ENCODE peak calls at places on chromosomes 1 and 21, in ten cellular contexts. One of them, this sample, is unnamed.

GRCh38 chr1:86352096-86352495 is 44.0 kb downstream of the ODF2L start:
- DNase-seq in tibial artery: no peak
- DNase-seq in neural crest cell: no peak
- DNase-seq in stimulated activated CD4-positive, alpha-beta T cell treated with anti-CD3 and anti-CD28 coated beads, Interleukin-1b, Interleukin-23, amount 100 ng/mL, for 24 hours: no peak
- DNase-seq in ACHN: no peak
- DNase-seq in T-cell: no peak
- DNase-seq in D341Med: no peak
- DNase-seq in non-pigmented ciliary epithelial cell: no peak
- DNase-seq in COR-L47: no peak
- DNase-seq in germinal center: no peak
- DNase-seq in this sample: no peak

GRCh38 chr1:33710989-33711388 is 152.9 kb upstream of the HMGB4 start:
- DNase-seq in D341Med: no peak
- DNase-seq in non-pigmented ciliary epithelial cell: no peak
- DNase-seq in tibial artery: no peak
- DNase-seq in T-cell: no peak
- DNase-seq in COR-L47: no peak
- DNase-seq in germinal center: no peak
- DNase-seq in ACHN: no peak
- DNase-seq in neural crest cell: no peak
- DNase-seq in stimulated activated CD4-positive, alpha-beta T cell treated with anti-CD3 and anti-CD28 coated beads, Interleukin-1b, Interleukin-23, amount 100 ng/mL, for 24 hours: no peak
- DNase-seq in this sample: no peak

GRCh38 chr1:41582004-41582325 is 97.5 kb upstream of the EDN2 start:
- DNase-seq in germinal center: no peak
- DNase-seq in non-pigmented ciliary epithelial cell: no peak
- DNase-seq in neural crest cell: no peak
- DNase-seq in stimulated activated CD4-positive, alpha-beta T cell treated with anti-CD3 and anti-CD28 coated beads, Interleukin-1b, Interleukin-23, amount 100 ng/mL, for 24 hours: no peak
- DNase-seq in COR-L47: no peak
- DNase-seq in D341Med: no peak
- DNase-seq in tibial artery: no peak
- DNase-seq in ACHN: no peak
- DNase-seq in T-cell: no peak
- DNase-seq in this sample: no peak

GRCh38 chr1:28050746-28051145 is 37.7 kb downstream of the EYA3 start:
- DNase-seq in stimulated activated CD4-positive, alpha-beta T cell treated with anti-CD3 and anti-CD28 coated beads, Interleukin-1b, Interleukin-23, amount 100 ng/mL, for 24 hours: no peak
- DNase-seq in COR-L47: no peak
- DNase-seq in neural crest cell: no peak
- DNase-seq in ACHN: no peak
- DNase-seq in germinal center: no peak
- DNase-seq in tibial artery: no peak
- DNase-seq in T-cell: no peak
- DNase-seq in D341Med: no peak
- DNase-seq in non-pigmented ciliary epithelial cell: no peak
- DNase-seq in this sample: no peak

GRCh38 chr21:26754853-26755252 is 90.4 kb downstream of the ADAMTS1 start:
- DNase-seq in non-pigmented ciliary epithelial cell: no peak
- DNase-seq in T-cell: no peak
- DNase-seq in tibial artery: no peak
- DNase-seq in COR-L47: no peak
- DNase-seq in D341Med: no peak
- DNase-seq in neural crest cell: no peak
- DNase-seq in stimulated activated CD4-positive, alpha-beta T cell treated with anti-CD3 and anti-CD28 coated beads, Interleukin-1b, Interleukin-23, amount 100 ng/mL, for 24 hours: no peak
- DNase-seq in ACHN: no peak
- DNase-seq in germinal center: no peak
- DNase-seq in this sample: no peak

GRCh38 chr1:15799928-15800835 is 7.3 kb downstream of the UQCRHL start:
- DNase-seq in tibial artery: peak
- DNase-seq in neural crest cell: no peak
- DNase-seq in COR-L47: peak
- DNase-seq in D341Med: no peak
- DNase-seq in germinal center: no peak
- DNase-seq in non-pigmented ciliary epithelial cell: no peak
- DNase-seq in stimulated activated CD4-positive, alpha-beta T cell treated with anti-CD3 and anti-CD28 coated beads, Interleukin-1b, Interleukin-23, amount 100 ng/mL, for 24 hours: no peak
- DNase-seq in ACHN: peak
- DNase-seq in T-cell: no peak
- DNase-seq in this sample: no peak

GRCh38 chr1:232792949-232793348 is 12.3 kb upstream of the MAP10 start:
- DNase-seq in non-pigmented ciliary epithelial cell: no peak
- DNase-seq in D341Med: no peak
- DNase-seq in germinal center: no peak
- DNase-seq in ACHN: no peak
- DNase-seq in COR-L47: no peak
- DNase-seq in T-cell: no peak
- DNase-seq in neural crest cell: no peak
- DNase-seq in tibial artery: no peak
- DNase-seq in stimulated activated CD4-positive, alpha-beta T cell treated with anti-CD3 and anti-CD28 coated beads, Interleukin-1b, Interleukin-23, amount 100 ng/mL, for 24 hours: no peak
- DNase-seq in this sample: no peak

GRCh38 chr1:230215049-230215448 is 148.0 kb downstream of the GALNT2 start:
- DNase-seq in ACHN: peak
- DNase-seq in tibial artery: peak
- DNase-seq in D341Med: no peak
- DNase-seq in T-cell: no peak
- DNase-seq in stimulated activated CD4-positive, alpha-beta T cell treated with anti-CD3 and anti-CD28 coated beads, Interleukin-1b, Interleukin-23, amount 100 ng/mL, for 24 hours: no peak
- DNase-seq in neural crest cell: no peak
- DNase-seq in non-pigmented ciliary epithelial cell: no peak
- DNase-seq in germinal center: no peak
- DNase-seq in COR-L47: no peak
- DNase-seq in this sample: peak

GRCh38 chr21:46092026-46092764 is 5.7 kb upstream of the COL6A2 start:
- DNase-seq in stimulated activated CD4-positive, alpha-beta T cell treated with anti-CD3 and anti-CD28 coated beads, Interleukin-1b, Interleukin-23, amount 100 ng/mL, for 24 hours: no peak
- DNase-seq in COR-L47: no peak
- DNase-seq in T-cell: no peak
- DNase-seq in ACHN: no peak
- DNase-seq in tibial artery: peak
- DNase-seq in D341Med: peak
- DNase-seq in germinal center: no peak
- DNase-seq in non-pigmented ciliary epithelial cell: peak
- DNase-seq in neural crest cell: no peak
- DNase-seq in this sample: no peak

GRCh38 chr1:56577859-56578663 is 1.3 kb downstream of the PLPP3 start:
- DNase-seq in tibial artery: peak
- DNase-seq in non-pigmented ciliary epithelial cell: no peak
- DNase-seq in germinal center: peak
- DNase-seq in D341Med: peak
- DNase-seq in neural crest cell: peak
- DNase-seq in ACHN: peak
- DNase-seq in stimulated activated CD4-positive, alpha-beta T cell treated with anti-CD3 and anti-CD28 coated beads, Interleukin-1b, Interleukin-23, amount 100 ng/mL, for 24 hours: no peak
- DNase-seq in T-cell: no peak
- DNase-seq in COR-L47: peak
- DNase-seq in this sample: no peak